ENCODE peak calls at places on chromosomes 4 and X, in nine cellular contexts. One of them, this sample, is unnamed.

GRCh38 chr4:74111990-74112389 is 13.0 kb upstream of the CXCL2 start:
- DNase-seq in prostate gland: no peak
- DNase-seq in ovary: no peak
- DNase-seq in esophagus squamous epithelium: no peak
- DNase-seq in endothelial cell of umbilical vein: peak; percentile 64
- DNase-seq in tibial nerve: no peak
- DNase-seq in NB4: no peak
- DNase-seq in adrenal gland: no peak
- DNase-seq in A549: no peak
- DNase-seq in this sample: no peak

GRCh38 chrX:153922932-153923857 is 2.9 kb downstream of the ARHGAP4 start:
- DNase-seq in prostate gland: peak; percentile 65
- DNase-seq in ovary: peak; percentile 86
- DNase-seq in esophagus squamous epithelium: no peak
- DNase-seq in endothelial cell of umbilical vein: peak; percentile 58
- DNase-seq in tibial nerve: peak; percentile 57
- DNase-seq in NB4: no peak
- DNase-seq in adrenal gland: peak; percentile 80
- DNase-seq in A549: peak; percentile 52
- DNase-seq in this sample: no peak

GRCh38 chrX:13667940-13668339 is 15.0 kb downstream of the TCEANC start:
- DNase-seq in prostate gland: no peak
- DNase-seq in ovary: no peak
- DNase-seq in esophagus squamous epithelium: no peak
- DNase-seq in endothelial cell of umbilical vein: no peak
- DNase-seq in tibial nerve: no peak
- DNase-seq in NB4: no peak
- DNase-seq in adrenal gland: no peak
- DNase-seq in A549: no peak
- DNase-seq in this sample: no peak

GRCh38 chrX:826026-826425 is 195.4 kb downstream of the SHOX start:
- DNase-seq in prostate gland: no peak
- DNase-seq in ovary: no peak
- DNase-seq in esophagus squamous epithelium: no peak
- DNase-seq in endothelial cell of umbilical vein: no peak
- DNase-seq in tibial nerve: no peak
- DNase-seq in NB4: no peak
- DNase-seq in adrenal gland: no peak
- DNase-seq in A549: no peak
- DNase-seq in this sample: no peak

GRCh38 chr4:117417856-117418255 is 332.5 kb upstream of the TRAM1L1 start:
- DNase-seq in prostate gland: no peak
- DNase-seq in ovary: no peak
- DNase-seq in esophagus squamous epithelium: no peak
- DNase-seq in endothelial cell of umbilical vein: no peak
- DNase-seq in tibial nerve: no peak
- DNase-seq in NB4: no peak
- DNase-seq in adrenal gland: no peak
- DNase-seq in A549: no peak
- DNase-seq in this sample: no peak

GRCh38 chrX:103398321-103398937 is 22.1 kb downstream of the BEX3 start:
- DNase-seq in prostate gland: no peak
- DNase-seq in ovary: no peak
- DNase-seq in esophagus squamous epithelium: no peak
- DNase-seq in endothelial cell of umbilical vein: peak; percentile 73
- DNase-seq in tibial nerve: no peak
- DNase-seq in NB4: peak; percentile 61
- DNase-seq in adrenal gland: no peak
- DNase-seq in A549: peak; percentile 64
- DNase-seq in this sample: no peak

GRCh38 chrX:39827959-39828358 is 269.8 kb downstream of the BCOR start:
- DNase-seq in prostate gland: no peak
- DNase-seq in ovary: no peak
- DNase-seq in esophagus squamous epithelium: no peak
- DNase-seq in endothelial cell of umbilical vein: no peak
- DNase-seq in tibial nerve: no peak
- DNase-seq in NB4: peak; percentile 86
- DNase-seq in adrenal gland: no peak
- DNase-seq in A549: no peak
- DNase-seq in this sample: no peak

GRCh38 chr4:87255755-87256154 is 35.3 kb upstream of the KLHL8 start:
- DNase-seq in prostate gland: no peak
- DNase-seq in ovary: no peak
- DNase-seq in esophagus squamous epithelium: no peak
- DNase-seq in endothelial cell of umbilical vein: no peak
- DNase-seq in tibial nerve: no peak
- DNase-seq in NB4: no peak
- DNase-seq in adrenal gland: no peak
- DNase-seq in A549: no peak
- DNase-seq in this sample: no peak

GRCh38 chr4:100340534-100341364 is 150.5 kb upstream of the DDIT4L start:
- DNase-seq in prostate gland: no peak
- DNase-seq in ovary: no peak
- DNase-seq in esophagus squamous epithelium: no peak
- DNase-seq in endothelial cell of umbilical vein: no peak
- DNase-seq in tibial nerve: no peak
- DNase-seq in NB4: no peak
- DNase-seq in adrenal gland: no peak
- DNase-seq in A549: no peak
- DNase-seq in this sample: peak; percentile 16

GRCh38 chr4:48905363-48906015 is 1.1 kb downstream of the OCIAD2 start:
- DNase-seq in prostate gland: no peak
- DNase-seq in ovary: no peak
- DNase-seq in esophagus squamous epithelium: no peak
- DNase-seq in endothelial cell of umbilical vein: peak; percentile 41
- DNase-seq in tibial nerve: no peak
- DNase-seq in NB4: peak; percentile 8
- DNase-seq in adrenal gland: no peak
- DNase-seq in A549: peak; percentile 56
- DNase-seq in this sample: no peak

GRCh38 chr4:162163892-162164759 is at the start of gene FSTL5:
- DNase-seq in prostate gland: no peak
- DNase-seq in ovary: peak; percentile 10
- DNase-seq in esophagus squamous epithelium: no peak
- DNase-seq in endothelial cell of umbilical vein: peak; percentile 82
- DNase-seq in tibial nerve: peak; percentile 38
- DNase-seq in NB4: peak; percentile 14
- DNase-seq in adrenal gland: peak; percentile 69
- DNase-seq in A549: peak; percentile 74
- DNase-seq in this sample: peak; percentile 82

GRCh38 chr4:89563431-89563830 is 255.8 kb upstream of the GPRIN3 start:
- DNase-seq in prostate gland: no peak
- DNase-seq in ovary: no peak
- DNase-seq in esophagus squamous epithelium: no peak
- DNase-seq in endothelial cell of umbilical vein: no peak
- DNase-seq in tibial nerve: no peak
- DNase-seq in NB4: no peak
- DNase-seq in adrenal gland: no peak
- DNase-seq in A549: no peak
- DNase-seq in this sample: no peak

GRCh38 chrX:149825424-149825823 is 43.7 kb downstream of the MAGEA9 start:
- DNase-seq in prostate gland: no peak
- DNase-seq in ovary: no peak
- DNase-seq in esophagus squamous epithelium: no peak
- DNase-seq in endothelial cell of umbilical vein: peak; percentile 1
- DNase-seq in tibial nerve: no peak
- DNase-seq in NB4: peak; percentile 37
- DNase-seq in adrenal gland: no peak
- DNase-seq in A549: peak; percentile 21
- DNase-seq in this sample: no peak

GRCh38 chr4:38314663-38315062 is 349.3 kb upstream of the KLF3 start:
- DNase-seq in prostate gland: peak; percentile 46
- DNase-seq in ovary: no peak
- DNase-seq in esophagus squamous epithelium: no peak
- DNase-seq in endothelial cell of umbilical vein: no peak
- DNase-seq in tibial nerve: no peak
- DNase-seq in NB4: no peak
- DNase-seq in adrenal gland: no peak
- DNase-seq in A549: no peak
- DNase-seq in this sample: peak; percentile 67

GRCh38 chr4:45662996-45663395 is 460.9 kb downstream of the GABRG1 start:
- DNase-seq in prostate gland: no peak
- DNase-seq in ovary: no peak
- DNase-seq in esophagus squamous epithelium: no peak
- DNase-seq in endothelial cell of umbilical vein: no peak
- DNase-seq in tibial nerve: no peak
- DNase-seq in NB4: no peak
- DNase-seq in adrenal gland: peak; percentile 23
- DNase-seq in A549: no peak
- DNase-seq in this sample: no peak

DNA sequence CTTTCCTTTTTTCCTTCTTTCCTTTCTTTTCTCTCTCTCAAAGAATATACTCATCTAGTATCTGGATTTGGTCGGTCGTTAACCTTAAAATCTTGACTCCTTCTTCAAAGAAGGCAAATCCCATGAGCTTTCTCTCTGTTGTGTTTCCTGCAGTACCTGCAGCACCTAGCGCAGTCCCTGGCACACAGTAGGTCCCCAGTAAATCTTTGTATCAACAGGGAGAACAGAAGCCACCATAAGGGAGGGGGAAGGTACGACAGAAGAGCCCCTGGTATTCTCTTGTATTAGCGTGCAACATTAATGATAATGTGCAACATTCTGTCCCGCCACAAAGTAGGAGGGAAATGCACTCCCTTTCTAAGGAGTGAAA is 133.5 kb downstream of the AMELX start:
- DNase-seq in prostate gland: no peak
- DNase-seq in ovary: no peak
- DNase-seq in esophagus squamous epithelium: no peak
- DNase-seq in endothelial cell of umbilical vein: no peak
- DNase-seq in tibial nerve: no peak
- DNase-seq in NB4: no peak
- DNase-seq in adrenal gland: no peak
- DNase-seq in A549: no peak
- DNase-seq in this sample: no peak
- H3K4me3 ChIP-seq in prostate gland: peak overlapping the region; percentile 56
- H3K4me3 ChIP-seq in ovary: peak overlapping the region; percentile 55
- H3K4me3 ChIP-seq in esophagus squamous epithelium: no peak overlapping the region
- H3K4me3 ChIP-seq in endothelial cell of umbilical vein: no peak overlapping the region
- H3K4me3 ChIP-seq in tibial nerve: peak overlapping the region; percentile 38
- H3K4me3 ChIP-seq in NB4: no peak overlapping the region
- H3K4me3 ChIP-seq in adrenal gland: no peak overlapping the region
- H3K4me3 ChIP-seq in A549: no peak overlapping the region
- H3K4me3 ChIP-seq in this sample: peak overlapping the region; percentile 32

DNA sequence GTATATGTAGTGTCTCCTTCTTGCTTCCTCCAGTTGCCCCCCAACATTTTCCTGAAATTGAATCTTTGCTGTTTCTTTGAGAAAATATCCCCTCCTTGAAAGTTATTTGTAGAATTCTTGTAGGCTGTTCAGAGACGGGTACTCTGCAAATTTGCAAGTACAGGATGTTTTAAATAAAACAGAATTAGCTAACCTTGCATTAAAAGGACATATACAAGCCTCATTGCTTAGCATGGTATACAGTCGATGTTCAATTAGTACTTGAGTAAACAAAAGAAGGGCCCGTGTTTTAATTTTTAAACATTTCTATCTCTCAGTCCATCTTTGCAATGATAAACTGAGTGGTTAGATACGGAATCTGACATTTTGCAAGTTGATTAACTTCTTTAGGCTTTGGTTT is 50.8 kb downstream of the RAPGEF2 start:
- DNase-seq in prostate gland: no peak
- DNase-seq in ovary: no peak
- DNase-seq in esophagus squamous epithelium: no peak
- DNase-seq in endothelial cell of umbilical vein: no peak
- DNase-seq in tibial nerve: no peak
- DNase-seq in NB4: no peak
- DNase-seq in adrenal gland: no peak
- DNase-seq in A549: no peak
- DNase-seq in this sample: no peak
- TF ChIP-seq POLR2A in prostate gland: no peak
- TF ChIP-seq POLR2A in ovary: no peak
- TF ChIP-seq POLR2A in esophagus squamous epithelium: no peak
- TF ChIP-seq POLR2A in endothelial cell of umbilical vein: no peak
- TF ChIP-seq POLR2A in tibial nerve: no peak
- TF ChIP-seq POLR2A in NB4: no peak
- TF ChIP-seq POLR2A in adrenal gland: no peak
- TF ChIP-seq POLR2A in A549: no peak
- TF ChIP-seq POLR2A in this sample: no peak

GRCh38 chrX:46575991-46576392 is 2.4 kb downstream of the CHST7 start:
- DNase-seq in prostate gland: no peak
- DNase-seq in ovary: no peak
- DNase-seq in esophagus squamous epithelium: no peak
- DNase-seq in endothelial cell of umbilical vein: peak; percentile 18
- DNase-seq in tibial nerve: no peak
- DNase-seq in NB4: no peak
- DNase-seq in adrenal gland: peak; percentile 20
- DNase-seq in A549: no peak
- DNase-seq in this sample: peak; percentile 20

GRCh38 chrX:46573896-46574336 is 351 bp downstream of the CHST7 start:
- DNase-seq in prostate gland: peak; percentile 27
- DNase-seq in ovary: peak; percentile 56
- DNase-seq in esophagus squamous epithelium: peak; percentile 12
- DNase-seq in endothelial cell of umbilical vein: peak; percentile 63
- DNase-seq in tibial nerve: peak; percentile 19
- DNase-seq in NB4: peak; percentile 66
- DNase-seq in adrenal gland: peak; percentile 23
- DNase-seq in A549: peak; percentile 83
- DNase-seq in this sample: peak; percentile 28

GRCh38 chrX:46575586-46575985 is 2.0 kb downstream of the CHST7 start:
- DNase-seq in prostate gland: no peak
- DNase-seq in ovary: no peak
- DNase-seq in esophagus squamous epithelium: no peak
- DNase-seq in endothelial cell of umbilical vein: peak; percentile 30
- DNase-seq in tibial nerve: no peak
- DNase-seq in NB4: no peak
- DNase-seq in adrenal gland: no peak
- DNase-seq in A549: no peak
- DNase-seq in this sample: no peak

GRCh38 chrX:46574337-46574940 is 874 bp downstream of the CHST7 start:
- DNase-seq in prostate gland: no peak
- DNase-seq in ovary: peak; percentile 40
- DNase-seq in esophagus squamous epithelium: no peak
- DNase-seq in endothelial cell of umbilical vein: peak; percentile 29
- DNase-seq in tibial nerve: no peak
- DNase-seq in NB4: no peak
- DNase-seq in adrenal gland: no peak
- DNase-seq in A549: peak; percentile 48
- DNase-seq in this sample: no peak

DNA sequence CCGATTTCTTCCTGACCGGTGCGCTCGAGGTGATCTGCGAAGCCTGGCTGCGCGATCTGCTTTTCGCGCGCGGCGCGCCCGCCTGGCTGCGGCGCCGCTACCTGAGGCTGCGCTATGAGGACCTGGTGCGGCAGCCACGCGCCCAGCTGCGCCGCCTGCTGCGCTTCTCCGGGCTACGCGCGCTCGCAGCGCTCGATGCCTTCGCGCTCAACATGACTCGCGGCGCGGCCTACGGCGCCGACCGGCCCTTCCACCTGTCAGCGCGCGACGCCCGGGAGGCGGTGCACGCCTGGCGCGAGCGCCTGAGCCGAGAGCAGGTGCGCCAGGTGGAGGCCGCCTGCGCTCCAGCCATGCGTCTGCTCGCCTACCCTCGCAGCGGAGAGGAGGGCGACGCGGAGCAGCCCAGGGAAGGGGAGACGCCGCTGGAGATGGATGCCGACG is 1.4 kb downstream of the CHST7 start:
- DNase-seq in prostate gland: no peak
- DNase-seq in ovary: no peak
- DNase-seq in esophagus squamous epithelium: no peak
- DNase-seq in endothelial cell of umbilical vein: peak; percentile 26
- DNase-seq in tibial nerve: no peak
- DNase-seq in NB4: no peak
- DNase-seq in adrenal gland: no peak
- DNase-seq in A549: no peak
- DNase-seq in this sample: no peak
- H3K4me3 ChIP-seq in prostate gland: peak overlapping the region; percentile 35
- H3K4me3 ChIP-seq in ovary: peak overlapping the region; percentile 54
- H3K4me3 ChIP-seq in esophagus squamous epithelium: peak overlapping the region; percentile 40
- H3K4me3 ChIP-seq in endothelial cell of umbilical vein: peak overlapping the region; percentile 48
- H3K4me3 ChIP-seq in tibial nerve: peak overlapping the region; percentile 62
- H3K4me3 ChIP-seq in NB4: no peak overlapping the region
- H3K4me3 ChIP-seq in adrenal gland: no peak overlapping the region
- H3K4me3 ChIP-seq in A549: peak overlapping the region; percentile 76
- H3K4me3 ChIP-seq in this sample: peak overlapping the region; percentile 43

GRCh38 chr4:168831919-168832745 is 177.9 kb downstream of the CBR4 start:
- DNase-seq in prostate gland: peak; percentile 84
- DNase-seq in ovary: peak; percentile 88
- DNase-seq in esophagus squamous epithelium: no peak
- DNase-seq in endothelial cell of umbilical vein: peak; percentile 78
- DNase-seq in tibial nerve: peak; percentile 77
- DNase-seq in NB4: peak; percentile 53
- DNase-seq in adrenal gland: peak; percentile 81
- DNase-seq in A549: peak; percentile 77
- DNase-seq in this sample: peak; percentile 77
- TF ChIP-seq POLR2A in prostate gland: peak; percentile 94
- TF ChIP-seq POLR2A in ovary: peak; percentile 97
- TF ChIP-seq POLR2A in esophagus squamous epithelium: no peak
- TF ChIP-seq POLR2A in endothelial cell of umbilical vein: peak; percentile 94
- TF ChIP-seq POLR2A in tibial nerve: peak; percentile 84
- TF ChIP-seq POLR2A in NB4: no peak
- TF ChIP-seq POLR2A in adrenal gland: peak; percentile 91
- TF ChIP-seq POLR2A in A549: peak; percentile 92
- TF ChIP-seq POLR2A in this sample: no peak